ENCODE peak calls at places on chromosomes 11 and 22, in four cellular contexts. K is AG04449, U is HFFc6, J is endodermal cell. X is an unnamed sample.

GRCh38 chr11:93133710-93134109 is 64.1 kb downstream of the SLC36A4 start:
- DNase-seq in K (peak; percentile 23), U (peak; percentile 39), J (no peak), X (no peak)

GRCh38 chr11:2521681-2522630 is 77.1 kb downstream of the KCNQ1 start:
- DNase-seq in K (no peak), U (no peak), J (peak; percentile 35), X (no peak)

GRCh38 chr11:95923441-95923729 is 522 bp downstream of the MTMR2 start:
- DNase-seq in K (no peak), U (no peak), J (no peak), X (no peak)

GRCh38 chr11:69352181-69352580 is 58.2 kb downstream of the MYEOV start:
- DNase-seq in K (no peak), U (no peak), J (peak; percentile 38), X (no peak)

GRCh38 chr11:33598426-33599069 is 102.1 kb downstream of the C11orf91 start:
- DNase-seq in K (no peak), U (no peak), J (peak; percentile 59), X (no peak)

GRCh38 chr11:120340529-120340928 is 4.3 kb downstream of the ARHGEF12 start:
- DNase-seq in K (no peak), U (no peak), J (no peak), X (no peak)

GRCh38 chr22:50261615-50262459 is at the start of gene MAPK12:
- DNase-seq in K (no peak), U (no peak), J (peak; percentile 82), X (no peak)

GRCh38 chr11:9250139-9250582 is 15.0 kb downstream of the DENND5A start:
- DNase-seq in K (no peak), U (no peak), J (no peak), X (no peak)

GRCh38 chr22:27726726-27727449 is 74.7 kb downstream of the MN1 start:
- DNase-seq in K (no peak), U (no peak), J (peak; percentile 73), X (peak; percentile 96)

GRCh38 chr22:26671317-26672059 is 14.1 kb downstream of the MIAT start:
- DNase-seq in K (no peak), U (no peak), J (no peak), X (no peak)

GRCh38 chr22:17085277-17086091 is 684 bp downstream of the IL17RA start:
- DNase-seq in K (no peak), U (no peak), J (peak; percentile 62), X (no peak)

GRCh38 chr22:44664149-44664548 is 37.9 kb upstream of the PRR5 start:
- DNase-seq in K (no peak), U (peak; percentile 11), J (no peak), X (no peak)

GRCh38 chr22:48886604-48887393 is 940.9 kb downstream of the BRD1 start:
- DNase-seq in K (no peak), U (no peak), J (peak; percentile 44), X (no peak)

GRCh38 chr22:37982938-37983859 is 1.2 kb downstream of the SOX10 start:
- DNase-seq in K (no peak), U (no peak), J (peak; percentile 94), X (no peak)

GRCh38 chr11:34669458-34669857 is 48.6 kb downstream of the EHF start:
- DNase-seq in K (no peak), U (no peak), J (no peak), X (no peak)

GRCh38 chr11:129853508-129854228 is 38.0 kb downstream of the TMEM45B start:
- DNase-seq in K (no peak), U (no peak), J (no peak), X (peak; percentile 27)

GRCh38 chr11:30012346-30012745 is 4.5 kb downstream of the KCNA4 start:
- DNase-seq in K (no peak), U (no peak), J (no peak), X (no peak)

GRCh38 chr22:31259798-31260473 is 32.4 kb downstream of the PIK3IP1 start:
- DNase-seq in K (no peak), U (no peak), J (no peak), X (no peak)

GRCh38 chr11:13972033-13972910 is 9.7 kb downstream of the SPON1 start:
- DNase-seq in K (no peak), U (no peak), J (no peak), X (no peak)

GRCh38 chr11:58289266-58289665 is 21.2 kb upstream of the OR10W1 start:
- DNase-seq in K (no peak), U (no peak), J (no peak), X (no peak)

GRCh38 chr11:129703846-129704245 is 111.8 kb upstream of the TMEM45B start:
- DNase-seq in K (no peak), U (no peak), J (no peak), X (no peak)

GRCh38 chr11:114058026-114058706 is 1.3 kb upstream of the ZBTB16 start:
- DNase-seq in K (no peak), U (no peak), J (peak; percentile 78), X (no peak)

GRCh38 chr11:114060402-114061052 is 1.0 kb downstream of the ZBTB16 start:
- DNase-seq in K (no peak), U (no peak), J (peak; percentile 72), X (no peak)

GRCh38 chr11:114058871-114059277 is 637 bp upstream of the ZBTB16 start:
- DNase-seq in K (no peak), U (no peak), J (peak; percentile 60), X (no peak)

GRCh38 chr11:114059984-114060401 is 482 bp downstream of the ZBTB16 start:
- DNase-seq in K (no peak), U (no peak), J (peak; percentile 69), X (no peak)

DNA sequence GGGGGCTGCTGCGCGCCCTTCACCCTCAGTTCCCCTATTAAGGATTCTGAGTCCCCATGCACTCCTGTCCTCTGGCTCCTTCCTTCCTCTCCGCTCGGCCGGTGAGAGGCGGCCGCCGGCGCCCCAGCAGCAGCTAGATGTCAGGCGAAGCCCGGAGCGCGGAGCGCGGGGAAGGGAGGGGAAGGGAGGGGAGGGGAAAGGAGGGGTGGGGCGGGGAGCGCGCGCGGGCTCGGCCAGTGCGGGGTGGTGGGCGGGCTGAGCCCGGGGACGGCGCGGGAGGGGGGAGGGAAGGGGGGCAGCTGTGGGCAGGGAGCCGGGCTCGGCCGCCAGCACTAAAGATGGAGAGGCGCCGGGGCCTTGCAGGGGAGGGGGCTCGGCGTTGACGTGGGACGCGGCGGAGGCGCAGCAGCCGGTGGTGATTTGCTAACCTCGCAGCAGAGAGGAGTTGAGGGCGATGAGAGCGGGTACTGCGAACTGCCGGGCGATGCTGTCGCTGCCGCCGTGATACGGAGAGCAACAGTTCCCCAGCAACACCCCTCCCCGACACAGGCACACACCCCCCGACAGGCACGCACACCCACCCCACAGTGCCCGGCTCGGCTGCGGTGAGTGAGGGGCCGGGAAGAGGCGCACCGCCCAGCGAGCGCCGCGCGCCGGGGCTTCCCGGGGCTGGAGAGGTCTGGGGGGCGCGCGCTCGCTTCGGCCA is at the start of gene ZBTB16:
- DNase-seq in K (no peak), U (no peak), J (peak; percentile 90), X (no peak)
- TF ChIP-seq CTCF in K (no peak), U (no peak), J (no peak), X (no peak)

GRCh38 chr11:61609970-61610347 is 29.1 kb upstream of the SYT7 start:
- DNase-seq in K (no peak), U (no peak), J (peak; percentile 88), X (no peak)
- TF ChIP-seq CTCF in K (no peak), U (no peak), J (peak; percentile 74), X (peak; percentile 8)

GRCh38 chr11:62905927-62906531 is 15.1 kb downstream of the CHRM1 start:
- DNase-seq in K (no peak), U (peak; percentile 66), J (peak; percentile 97), X (peak; percentile 49)
- TF ChIP-seq CTCF in K (peak; percentile 98), U (peak; percentile 98), J (peak; percentile 96), X (peak; percentile 100)

DNA sequence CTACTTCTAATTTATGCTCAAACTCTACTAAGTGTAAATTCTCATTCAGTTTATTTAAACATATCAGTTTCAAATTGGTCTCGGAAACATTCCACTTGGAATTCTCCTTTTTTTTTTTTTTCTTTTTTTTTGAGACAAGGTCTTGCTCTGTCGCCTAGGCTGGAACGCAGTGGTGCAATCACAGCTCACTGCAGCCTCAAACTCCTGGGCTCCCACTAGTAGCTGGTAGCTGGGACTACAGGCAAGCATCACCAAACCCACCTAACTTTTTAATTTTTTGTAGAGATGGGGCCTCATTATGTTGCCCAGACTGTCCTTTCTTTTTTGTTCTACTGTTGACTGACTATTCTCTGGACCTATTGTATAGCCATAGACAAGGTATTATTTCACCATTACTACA is 33.3 kb upstream of the CCDC81 start:
- DNase-seq in K (no peak), U (no peak), J (no peak), X (no peak)
- TF ChIP-seq CTCF in K (no peak), U (no peak), J (peak; percentile 44), X (no peak)

GRCh38 chr22:46296257-46297150 is at the start of gene GTSE1:
- DNase-seq in K (peak; percentile 76), U (peak; percentile 96), J (peak; percentile 99), X (peak; percentile 92)
- TF ChIP-seq CTCF in K (peak; percentile 25), U (peak; percentile 32), J (peak; percentile 26), X (no peak)

DNA sequence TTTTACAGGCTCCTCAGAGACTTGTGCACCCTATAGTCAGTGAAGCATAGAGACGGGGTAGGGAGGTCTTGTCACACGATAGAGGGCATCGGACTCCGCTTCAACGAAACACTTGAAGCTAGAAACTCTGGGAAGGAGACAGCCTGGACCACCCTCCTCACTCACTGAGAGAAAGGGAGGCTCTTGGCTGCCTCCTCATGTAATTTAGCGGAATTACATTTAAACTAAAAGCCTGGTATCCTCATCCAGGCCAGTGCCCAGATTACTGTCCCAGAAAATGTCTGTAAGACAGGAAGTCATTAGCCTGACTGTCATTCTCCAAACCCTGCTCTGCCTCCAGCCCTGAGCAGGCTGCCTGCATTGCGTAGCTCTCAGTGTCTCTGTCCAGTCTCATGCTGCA is 36.0 kb downstream of the TTLL1 start:
- DNase-seq in K (no peak), U (no peak), J (peak; percentile 66), X (no peak)
- TF ChIP-seq CTCF in K (no peak), U (peak; percentile 55), J (peak; percentile 74), X (no peak)

DNA sequence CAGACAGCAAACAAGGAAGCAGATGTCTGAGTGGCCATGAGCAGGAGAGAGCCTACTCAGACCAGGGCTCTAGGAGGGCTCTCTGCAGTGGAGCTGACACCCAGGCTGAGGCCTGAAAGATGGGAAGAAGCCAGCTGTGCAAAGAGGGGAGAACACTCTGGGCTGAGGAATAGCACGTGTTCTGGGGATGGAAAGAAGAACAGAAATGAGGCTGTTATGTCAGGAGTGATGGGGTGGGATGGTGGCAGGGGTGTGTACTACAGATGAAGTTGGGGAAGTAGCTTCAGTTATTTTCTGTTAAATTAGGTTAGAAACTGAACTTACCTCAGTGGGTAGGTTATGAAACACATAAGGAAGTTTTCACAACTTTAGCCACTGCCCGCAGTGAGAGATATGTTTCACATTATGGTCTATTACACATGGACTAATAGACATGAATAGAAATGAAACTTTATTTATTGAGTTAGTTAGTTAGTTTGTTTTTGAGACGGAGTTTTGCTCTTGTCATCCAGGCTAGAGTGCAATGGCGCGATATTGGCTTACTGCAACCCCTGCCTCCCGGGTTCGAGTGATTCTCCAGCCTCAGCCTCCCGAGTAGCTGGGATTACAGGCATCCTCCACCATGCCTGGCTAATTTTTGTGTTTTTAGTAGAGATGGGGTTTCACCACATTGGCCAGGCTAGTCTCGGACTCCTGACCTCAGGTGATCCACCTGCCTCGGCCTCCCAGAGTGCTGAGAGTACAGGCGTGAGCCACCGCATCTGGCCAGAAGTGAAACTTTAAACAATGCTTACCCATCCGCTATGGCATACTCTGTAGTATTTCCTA is 7.8 kb downstream of the DCPS start:
- DNase-seq in K (no peak), U (no peak), J (no peak), X (no peak)
- TF ChIP-seq CTCF in K (no peak), U (no peak), J (no peak), X (no peak)

X was measured in AG09319.